ENCODE peak calls at places on chromosomes 16 and 17, in four cellular contexts. L, Z, V and X are unnamed samples.

GRCh38 chr16:22346463-22346862 is 28.0 kb downstream of the CDR2 start:
- DNase-seq in L (no peak), Z (peak), V (no peak), X (no peak)

GRCh38 chr17:18253187-18253884 is 5.2 kb downstream of the FLII start:
- DNase-seq in L (no peak), Z (no peak), V (no peak), X (no peak)

GRCh38 chr16:81888520-81889394 is 109.7 kb downstream of the PLCG2 start:
- DNase-seq in L (no peak), Z (no peak), V (no peak), X (no peak)

GRCh38 chr16:10849736-10850477 is 27.1 kb upstream of the CIITA start:
- DNase-seq in L (no peak), Z (no peak), V (no peak), X (no peak)

GRCh38 chr17:12599185-12599920 is 66.3 kb upstream of the MYOCD start:
- DNase-seq in L (no peak), Z (no peak), V (no peak), X (no peak)

GRCh38 chr17:72996791-72997190 is 95.7 kb downstream of the SLC39A11 start:
- DNase-seq in L (no peak), Z (no peak), V (no peak), X (no peak)

GRCh38 chr16:28903344-28904042 is 21.5 kb downstream of the RABEP2 start:
- DNase-seq in L (no peak), Z (no peak), V (no peak), X (no peak)

GRCh38 chr17:43961954-43962353 is 8.2 kb upstream of the PYY start:
- DNase-seq in L (no peak), Z (no peak), V (no peak), X (no peak)

GRCh38 chr17:57559226-57559625 is 185.9 kb downstream of the CCDC182 start:
- DNase-seq in L (no peak), Z (no peak), V (no peak), X (no peak)

GRCh38 chr17:82008258-82008940 is 14.3 kb downstream of the CENPX start:
- DNase-seq in L (no peak), Z (no peak), V (no peak), X (no peak)